ENCODE peak calls at places on chromosomes 2 and 18, in six cellular contexts. Q, O, X, L, P and S are unnamed samples.

GRCh38 chr2:197128126-197128525 is 182.5 kb downstream of the ANKRD44 start:
- DNase-seq in Q (no peak), O (no peak), X (no peak), L (no peak), P (no peak), S (no peak)

GRCh38 chr2:51220606-51221005 is 188.7 kb upstream of the NRXN1 start:
- DNase-seq in Q (no peak), O (no peak), X (no peak), L (no peak), P (no peak), S (no peak)

GRCh38 chr2:242088471-242089212 is 219.1 kb downstream of the RTP5 start:
- DNase-seq in Q (peak), O (peak), X (peak), L (peak), P (peak), S (peak)

GRCh38 chr18:75005622-75006021 is 203.3 kb downstream of the PTGR3 start:
- DNase-seq in Q (no peak), O (no peak), X (no peak), L (no peak), P (peak), S (no peak)

GRCh38 chr2:191696001-191696400 is 18.1 kb downstream of the NABP1 start:
- DNase-seq in Q (peak), O (peak), X (peak), L (no peak), P (peak), S (peak)

GRCh38 chr2:223668302-223668998 is 66.3 kb upstream of the SCG2 start:
- DNase-seq in Q (no peak), O (no peak), X (no peak), L (no peak), P (peak), S (no peak)

GRCh38 chr2:10447300-10448207 is 573 bp downstream of the ODC1 start:
- DNase-seq in Q (no peak), O (no peak), X (no peak), L (peak), P (peak), S (peak)

GRCh38 chr2:119408221-119408619 is 23.4 kb upstream of the TMEM37 start:
- DNase-seq in Q (no peak), O (no peak), X (no peak), L (no peak), P (no peak), S (no peak)

GRCh38 chr2:200540793-200541192 is 14.8 kb downstream of the SGO2 start:
- DNase-seq in Q (no peak), O (no peak), X (no peak), L (no peak), P (no peak), S (no peak)

DNA sequence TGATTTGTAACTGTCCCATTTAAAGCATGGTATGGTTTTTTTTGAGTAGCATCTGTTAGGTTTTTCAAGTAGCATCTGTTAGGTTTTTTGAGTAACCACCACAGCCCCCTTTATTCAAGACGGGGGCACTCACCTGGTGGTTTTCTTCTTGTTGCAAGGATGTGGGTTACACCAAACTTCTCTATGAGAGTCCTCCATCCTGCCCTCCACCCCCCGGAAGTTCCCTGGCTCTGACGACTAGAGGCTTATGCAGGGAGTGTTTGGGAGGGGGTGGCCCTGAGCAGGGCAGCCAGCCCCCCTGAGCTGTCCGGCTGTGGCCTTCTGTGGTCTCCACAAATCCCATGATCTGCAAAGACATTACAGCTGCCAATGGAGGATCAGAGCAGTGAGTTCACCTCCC is 39.3 kb downstream of the MTCL1 start:
- DNase-seq in Q (no peak), O (no peak), X (no peak), L (peak), P (no peak), S (no peak)
- TF ChIP-seq CTCF in Q (no peak), O (no peak), X (no peak), L (no peak), P (no peak), S (no peak)

DNA sequence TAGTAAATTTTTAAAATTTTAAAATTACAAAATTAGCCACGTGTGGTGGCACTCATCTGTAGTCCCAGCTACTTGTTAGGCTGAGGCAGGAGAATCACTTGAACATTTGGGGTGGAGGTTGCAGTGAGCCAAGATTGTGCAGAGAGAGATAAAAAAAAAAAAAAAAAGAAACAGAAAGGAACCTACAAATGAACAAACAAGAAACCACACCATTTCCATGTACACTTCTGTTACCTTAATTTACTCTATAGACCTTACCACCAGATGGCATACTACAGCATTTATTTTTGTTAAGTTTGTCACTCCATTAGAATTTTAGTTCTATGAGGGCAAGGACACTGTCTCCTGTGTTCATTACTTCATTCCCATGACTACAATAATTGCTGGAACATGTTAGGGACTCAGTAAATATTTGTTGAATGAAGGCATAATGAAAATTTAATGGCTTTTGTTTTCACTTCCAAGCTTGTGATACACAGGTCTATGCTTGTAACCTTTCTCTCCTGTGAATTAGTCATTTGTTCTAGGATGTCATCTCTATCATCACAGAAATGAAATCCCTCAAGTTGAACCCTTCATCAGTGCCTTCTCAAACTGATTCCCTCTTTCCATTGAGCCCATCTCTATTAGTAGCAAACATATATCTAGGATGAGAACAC is 76.0 kb downstream of the ARHGAP15 start:
- DNase-seq in Q (peak), O (no peak), X (no peak), L (no peak), P (peak), S (peak)
- TF ChIP-seq CTCF in Q (peak), O (peak), X (no peak), L (peak), P (peak), S (peak)

GRCh38 chr2:27320958-27321543 is 1.8 kb downstream of the MPV17 start:
- DNase-seq in Q (peak), O (no peak), X (peak), L (no peak), P (peak), S (peak)
- TF ChIP-seq CTCF in Q (peak), O (no peak), X (peak), L (no peak), P (peak), S (peak)

GRCh38 chr2:167271941-167272340 is 383.7 kb downstream of the XIRP2 start:
- DNase-seq in Q (no peak), O (no peak), X (no peak), L (no peak), P (no peak), S (no peak)
- TF ChIP-seq CTCF in Q (no peak), O (no peak), X (no peak), L (no peak), P (no peak), S (no peak)

GRCh38 chr2:29950432-29950943 is 29.1 kb upstream of the ALK start:
- DNase-seq in Q (peak), O (no peak), X (no peak), L (no peak), P (no peak), S (no peak)

GRCh38 chr2:29942711-29943110 is 21.3 kb upstream of the ALK start:
- DNase-seq in Q (no peak), O (no peak), X (no peak), L (no peak), P (no peak), S (no peak)

GRCh38 chr2:29951561-29951960 is 30.2 kb upstream of the ALK start:
- DNase-seq in Q (no peak), O (no peak), X (no peak), L (no peak), P (no peak), S (no peak)

GRCh38 chr2:29949042-29949441 is 27.7 kb upstream of the ALK start:
- DNase-seq in Q (no peak), O (no peak), X (no peak), L (no peak), P (no peak), S (no peak)

DNA sequence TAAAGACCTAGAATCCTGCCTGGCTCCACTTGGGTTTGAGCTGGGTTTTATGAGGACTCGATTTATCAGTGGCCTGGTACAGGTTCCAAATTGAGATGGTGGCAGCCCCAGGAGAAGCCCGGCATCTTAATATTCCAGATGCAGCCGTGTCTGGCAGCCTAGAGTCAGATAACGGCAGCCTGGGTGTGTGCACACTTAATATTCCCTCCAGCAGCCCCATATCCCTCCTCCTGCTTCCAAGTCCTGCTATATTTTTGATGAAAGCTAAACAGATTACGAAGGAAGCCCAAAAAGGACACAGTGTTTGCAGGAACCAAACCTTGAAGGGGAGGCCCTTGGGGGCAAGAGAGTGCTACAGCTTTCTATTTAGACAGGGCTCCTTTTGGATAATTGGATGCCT is 25.1 kb upstream of the ALK start:
- DNase-seq in Q (no peak), O (no peak), X (no peak), L (no peak), P (no peak), S (no peak)
- TF ChIP-seq CTCF in Q (no peak), O (no peak), X (no peak), L (no peak), P (no peak), S (no peak)

GRCh38 chr18:22378672-22379282 is 38.9 kb downstream of the CTAGE1 start:
- DNase-seq in Q (peak), O (no peak), X (peak), L (no peak), P (peak), S (peak)
- TF ChIP-seq CTCF in Q (peak), O (peak), X (peak), L (no peak), P (peak), S (peak)

DNA sequence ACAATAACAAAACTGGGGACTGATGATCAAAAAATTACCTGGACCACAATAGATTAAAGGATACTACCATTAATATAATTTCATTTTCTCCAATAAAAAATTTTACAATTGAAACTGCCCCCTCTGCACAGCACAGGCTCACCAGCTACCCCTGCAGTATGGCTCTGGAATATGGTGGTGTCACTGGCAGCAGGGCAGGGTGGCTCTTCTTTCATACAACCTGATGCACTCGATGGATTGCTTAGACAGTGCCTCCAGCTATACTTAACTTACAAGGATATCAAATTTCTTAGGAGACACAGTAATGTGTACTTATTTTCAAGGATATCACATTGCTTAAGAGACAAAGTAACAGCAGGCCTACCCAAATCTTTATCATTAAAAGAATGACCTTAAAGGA is 124.0 kb downstream of the PRELID3A start:
- DNase-seq in Q (no peak), O (no peak), X (no peak), L (no peak), P (no peak), S (no peak)
- TF ChIP-seq CTCF in Q (no peak), O (no peak), X (peak), L (no peak), P (no peak), S (peak)